ENCODE peak calls at places on chromosomes 16 and 17, in nine cellular contexts. W, Q, E, F, Y, P, I, S and Z are unnamed samples. For H3K36me3, the result is how much of the 10 kb centered on the place peaks cover.

GRCh38 chr16:85471469-85472431 is 141.4 kb upstream of the GSE1 start:
- DNase-seq in W (peak), P (no peak), Q (peak), I (no peak), E (no peak), S (peak), F (peak), Y (peak), Z (no peak)

GRCh38 chr16:49809561-49809960 is 46.4 kb downstream of the ZNF423 start:
- DNase-seq in W (no peak), I (no peak), Y (no peak), S (no peak), F (no peak), Q (no peak), P (no peak), E (no peak), Z (no peak)

GRCh38 chr17:54530398-54530797 is 370.3 kb upstream of the TOM1L1 start:
- DNase-seq in S (no peak), Q (no peak), W (no peak), I (no peak), Y (no peak), F (no peak), E (no peak), P (no peak), Z (no peak)

GRCh38 chr16:24978370-24978914 is 36.7 kb downstream of the ARHGAP17 start:
- DNase-seq in Y (no peak), I (no peak), E (no peak), F (no peak), S (no peak), Q (peak), P (no peak), W (no peak), Z (no peak)

GRCh38 chr16:69848635-69849545 is 86.8 kb downstream of the WWP2 start:
- DNase-seq in W (peak), I (peak), Q (no peak), P (no peak), S (peak), E (no peak), Y (peak), F (peak), Z (peak)

GRCh38 chr16:2884041-2884451 is 1.0 kb downstream of the FLYWCH2 start:
- DNase-seq in S (peak), F (no peak), E (no peak), Y (no peak), I (no peak), W (no peak), P (no peak), Q (no peak), Z (no peak)

GRCh38 chr17:17467720-17468119 is 9.1 kb upstream of the MED9 start:
- DNase-seq in S (no peak), P (no peak), I (no peak), Q (no peak), E (no peak), Y (no peak), F (no peak), W (no peak), Z (no peak)

GRCh38 chr16:14489460-14489859 is 140.6 kb downstream of the PARN start:
- DNase-seq in P (no peak), I (no peak), E (peak), S (no peak), Y (no peak), W (no peak), Q (peak), F (no peak), Z (peak)

GRCh38 chr17:49547566-49547965 is 28.1 kb upstream of the NXPH3 start:
- DNase-seq in Q (no peak), F (no peak), P (no peak), S (no peak), W (no peak), Y (no peak), E (no peak), I (peak), Z (no peak)

GRCh38 chr16:87391324-87391949 is 699 bp upstream of the MAP1LC3B start:
- DNase-seq in I (peak), P (peak), W (no peak), F (peak), Q (peak), E (peak), Y (no peak), S (peak), Z (no peak)

GRCh38 chr16:27169511-27170071 is 33.7 kb upstream of the KDM8 start:
- DNase-seq in S (no peak), W (peak), F (peak), Q (peak), Y (no peak), E (peak), P (no peak), I (no peak), Z (peak)

GRCh38 chr17:19720631-19721426 is 4.4 kb upstream of the SLC47A2 start:
- DNase-seq in P (peak), Q (no peak), I (no peak), E (no peak), S (no peak), Y (no peak), W (no peak), F (peak), Z (no peak)

GRCh38 chr17:40909351-40909750 is 24.3 kb upstream of the KRT20 start:
- DNase-seq in E (peak), Q (peak), Y (peak), I (peak), W (peak), S (peak), P (peak), F (peak), Z (peak)

GRCh38 chr16:67963325-67964321 is 4.8 kb downstream of the SLC12A4 start:
- DNase-seq in Y (no peak), P (no peak), F (peak), Q (no peak), S (no peak), E (peak), W (no peak), I (no peak), Z (no peak)

GRCh38 chr17:78979780-78980623 is at the start of gene LGALS3BP:
- DNase-seq in I (no peak), W (peak), S (peak), E (peak), Y (peak), F (peak), P (no peak), Q (no peak), Z (peak)

GRCh38 chr17:44998646-44999045 is 30.5 kb upstream of the C1QL1 start:
- DNase-seq in Y (no peak), I (no peak), S (no peak), F (no peak), P (no peak), Q (no peak), E (no peak), W (no peak), Z (no peak)

GRCh38 chr17:35079547-35079946 is 16.0 kb upstream of the RFFL start:
- DNase-seq in F (no peak), W (peak), Q (no peak), I (no peak), S (no peak), E (no peak), P (no peak), Y (no peak), Z (no peak)

GRCh38 chr17:18093616-18094408 is 6.1 kb downstream of the DRG2 start:
- DNase-seq in F (no peak), W (peak), Q (peak), P (no peak), E (peak), S (no peak), Y (peak), I (no peak), Z (no peak)

GRCh38 chr17:76674600-76674999 is 31.0 kb upstream of the ST6GALNAC1 start:
- DNase-seq in P (no peak), Y (no peak), W (no peak), E (no peak), S (no peak), Q (no peak), I (no peak), F (no peak), Z (no peak)

GRCh38 chr16:86069736-86070298 is 170.9 kb downstream of the IRF8 start:
- DNase-seq in F (no peak), I (no peak), Q (no peak), S (no peak), Y (no peak), W (no peak), E (no peak), P (peak), Z (no peak)

GRCh38 chr17:65914784-65915342 is 277.1 kb downstream of the CEP112 start:
- DNase-seq in F (no peak), I (no peak), Y (no peak), Q (peak), P (no peak), E (no peak), W (peak), S (no peak), Z (no peak)

GRCh38 chr17:58318065-58318481 is 10.5 kb downstream of the TSPOAP1 start:
- DNase-seq in W (no peak), P (peak), S (no peak), F (no peak), E (no peak), Q (no peak), Y (no peak), I (peak), Z (no peak)

GRCh38 chr17:2724783-2725164 is 13.2 kb upstream of the CLUH start:
- DNase-seq in I (no peak), W (peak), F (peak), P (no peak), E (peak), Y (no peak), Q (no peak), S (no peak), Z (no peak)

GRCh38 chr16:65024649-65025243 is 97.1 kb downstream of the CDH11 start:
- DNase-seq in E (no peak), I (no peak), W (no peak), S (no peak), P (no peak), F (no peak), Y (no peak), Q (no peak), Z (no peak)

GRCh38 chr16:68369697-68370096 is 58.9 kb downstream of the PRMT7 start:
- DNase-seq in P (peak), E (no peak), S (peak), Q (no peak), F (no peak), W (no peak), Y (no peak), I (no peak), Z (no peak)

GRCh38 chr17:2337811-2338657 is 733 bp downstream of the SGSM2 start:
- DNase-seq in E (peak), W (peak), P (peak), Y (peak), I (no peak), Q (peak), F (peak), S (peak), Z (no peak)

GRCh38 chr16:15689290-15689689 is 39.2 kb downstream of the NDE1 start:
- DNase-seq in W (no peak), Q (no peak), I (no peak), E (no peak), F (no peak), S (no peak), P (no peak), Y (no peak), Z (no peak)

GRCh38 chr17:78986048-78986648 is 6.4 kb upstream of the LGALS3BP start:
- DNase-seq in P (no peak), W (no peak), I (no peak), S (no peak), F (peak), Y (no peak), Q (peak), E (no peak), Z (no peak)

GRCh38 chr17:17713839-17714238 is 32.6 kb downstream of the RAI1 start:
- DNase-seq in Q (no peak), Y (no peak), P (no peak), E (no peak), I (no peak), F (peak), W (no peak), S (peak), Z (no peak)

GRCh38 chr17:49976163-49976827 is 7.3 kb downstream of the DLX4 start:
- DNase-seq in F (no peak), W (no peak), I (no peak), S (no peak), Y (no peak), P (no peak), Q (no peak), E (no peak), Z (no peak)

GRCh38 chr16:49632798-49633189 is 223.1 kb downstream of the ZNF423 start:
- DNase-seq in S (no peak), Y (no peak), I (no peak), W (no peak), E (no peak), Q (no peak), F (no peak), P (no peak), Z (no peak)

GRCh38 chr17:8062807-8063483 is 24.1 kb downstream of the ALOX15B start:
- DNase-seq in P (no peak), E (no peak), W (no peak), I (no peak), Q (no peak), Y (no peak), F (no peak), S (no peak), Z (no peak)

GRCh38 chr17:8059131-8059530 is 20.3 kb downstream of the ALOX15B start:
- DNase-seq in F (no peak), Y (no peak), E (no peak), W (peak), I (peak), Q (no peak), P (no peak), S (peak), Z (no peak)

GRCh38 chr17:8057691-8058114 is 18.8 kb downstream of the ALOX15B start:
- DNase-seq in Y (peak), P (no peak), E (peak), S (peak), W (peak), I (peak), F (peak), Q (peak), Z (no peak)

GRCh38 chr17:8062435-8062806 is 23.6 kb downstream of the ALOX15B start:
- DNase-seq in Q (no peak), P (no peak), E (no peak), F (no peak), S (no peak), W (no peak), Y (peak), I (no peak), Z (no peak)

DNA sequence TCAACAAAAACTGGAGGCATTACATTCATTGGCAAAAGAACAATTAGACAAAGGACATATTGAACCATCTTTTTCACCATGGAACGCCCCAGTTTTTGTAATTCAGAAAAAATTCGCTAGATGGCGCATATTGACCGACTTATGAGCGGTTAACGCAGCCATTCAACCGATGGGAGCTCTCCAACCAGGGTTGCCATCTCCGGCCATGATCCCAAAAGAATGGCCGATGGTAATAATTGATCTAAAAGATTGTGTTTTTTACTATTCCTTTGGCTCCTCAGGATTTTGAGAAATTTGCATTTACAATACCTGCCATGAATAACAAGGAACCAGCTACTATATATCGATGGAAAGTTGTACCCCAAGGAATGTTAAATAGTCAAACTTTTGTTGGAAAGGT is 21.4 kb downstream of the ALOX15B start:
- DNase-seq in P (no peak), S (peak), W (peak), F (peak), Q (peak), E (peak), I (peak), Y (peak), Z (no peak)
- TF ChIP-seq CTCF in P (peak), S (peak), W (peak), F (peak), Q (peak), E (peak), I (peak), Y (peak), Z (peak)

GRCh38 chr17:82400830-82401229 is 17.3 kb upstream of the HEXD start:
- DNase-seq in Q (peak), F (peak), S (peak), Y (no peak), E (no peak), W (no peak), I (no peak), P (no peak), Z (no peak)

GRCh38 chr17:82400206-82400605 is 17.9 kb upstream of the HEXD start:
- DNase-seq in Q (no peak), F (no peak), W (no peak), Y (no peak), S (no peak), P (no peak), E (no peak), I (no peak), Z (no peak)

GRCh38 chr17:82399601-82400101 is 18.5 kb upstream of the HEXD start:
- DNase-seq in P (no peak), Q (no peak), Y (no peak), S (no peak), F (no peak), I (no peak), W (no peak), E (no peak), Z (no peak)

GRCh38 chr17:82397449-82398335 is 20.5 kb upstream of the HEXD start:
- DNase-seq in Y (no peak), W (no peak), S (peak), E (no peak), F (no peak), Q (no peak), P (no peak), I (no peak), Z (no peak)

GRCh38 chr17:82399030-82399429 is 19.1 kb upstream of the HEXD start:
- DNase-seq in Y (no peak), F (no peak), P (no peak), I (no peak), E (no peak), S (no peak), W (no peak), Q (no peak), Z (no peak)
- H3K36me3 ChIP-seq in Y (under half), F (half or more), P (under half), I (under half), E (under half), S (under half), W (under half), Q (under half), Z (under half)

GRCh38 chr17:30600062-30600829 is 123.0 kb downstream of the GOSR1 start:
- DNase-seq in F (peak), Q (peak), E (peak), S (peak), P (peak), W (peak), I (peak), Y (peak), Z (peak)
- TF ChIP-seq CTCF in F (peak), Q (peak), E (peak), S (peak), P (peak), W (peak), I (no peak), Y (no peak), Z (peak)

DNA sequence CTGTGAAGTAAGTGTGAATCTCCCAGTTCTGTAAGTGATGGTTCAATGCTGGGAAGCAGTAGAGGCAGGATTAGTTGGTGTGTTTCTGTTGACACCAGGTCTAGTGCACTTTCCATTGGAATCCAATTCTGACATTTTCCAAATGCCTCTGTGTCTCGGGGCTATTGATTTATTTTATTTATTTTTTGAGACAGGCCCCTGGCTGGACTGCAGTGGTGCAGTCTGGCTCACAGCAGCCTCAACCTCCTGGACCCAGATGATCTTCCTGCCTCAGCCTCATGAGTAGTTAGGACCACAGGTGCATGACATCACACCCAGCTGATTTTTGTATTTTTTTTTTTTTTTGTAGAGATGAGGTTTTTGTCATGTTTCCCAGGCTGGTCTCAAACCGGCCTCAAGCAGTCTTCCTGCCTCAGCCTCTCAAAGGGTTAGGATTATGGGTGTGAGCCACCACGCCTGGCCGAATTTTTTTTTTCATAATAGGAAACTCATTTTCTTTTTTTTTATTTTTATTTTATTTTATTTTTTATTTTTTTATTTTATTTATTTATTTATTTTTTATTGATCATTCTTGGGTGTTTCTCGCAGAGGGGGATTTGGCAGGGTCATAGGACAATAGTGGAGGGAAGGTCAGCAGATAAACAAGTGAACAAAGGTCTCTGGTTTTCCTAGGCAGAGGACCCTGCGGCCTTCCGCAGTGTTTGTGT is 61.7 kb downstream of the YPEL2 start:
- DNase-seq in S (no peak), P (no peak), W (no peak), I (no peak), E (no peak), F (no peak), Y (no peak), Q (no peak), Z (no peak)
- H3K36me3 ChIP-seq in S (half or more), P (under half), W (under half), I (half or more), E (under half), F (half or more), Y (under half), Q (under half), Z (under half)

GRCh38 chr17:74568116-74568873 is 986 bp upstream of the CD300H start:
- DNase-seq in S (no peak), Y (no peak), I (no peak), W (no peak), E (no peak), F (no peak), P (no peak), Q (no peak), Z (no peak)
- TF ChIP-seq CTCF in S (no peak), Y (no peak), I (no peak), W (no peak), E (no peak), F (no peak), P (no peak), Q (no peak), Z (no peak)